ENCODE peak calls at places on chromosomes 7 and 10, in eight cellular contexts. One of them, this sample, is unnamed.

GRCh38 chr7:19215421-19215820 is 70.2 kb upstream of the FERD3L start:
- DNase-seq in Caki2: peak; percentile 9
- DNase-seq in Calu3: peak; percentile 11
- DNase-seq in adrenal gland: no peak
- DNase-seq in AG04450: peak; percentile 58
- DNase-seq in NCI-H1092: no peak
- DNase-seq in CD4-positive, alpha-beta T cell: no peak
- DNase-seq in mesothelial cell of epicardium: no peak
- DNase-seq in this sample: peak; percentile 26

GRCh38 chr7:133036290-133036689 is 45.6 kb downstream of the CHCHD3 start:
- DNase-seq in Caki2: no peak
- DNase-seq in Calu3: no peak
- DNase-seq in adrenal gland: no peak
- DNase-seq in AG04450: no peak
- DNase-seq in NCI-H1092: no peak
- DNase-seq in CD4-positive, alpha-beta T cell: no peak
- DNase-seq in mesothelial cell of epicardium: no peak
- DNase-seq in this sample: no peak

GRCh38 chr10:116800356-116800929 is 48.9 kb upstream of the ENO4 start:
- DNase-seq in Caki2: no peak
- DNase-seq in Calu3: no peak
- DNase-seq in adrenal gland: no peak
- DNase-seq in AG04450: no peak
- DNase-seq in NCI-H1092: no peak
- DNase-seq in CD4-positive, alpha-beta T cell: no peak
- DNase-seq in mesothelial cell of epicardium: no peak
- DNase-seq in this sample: no peak

GRCh38 chr10:103145860-103146466 is 47.1 kb downstream of the NT5C2 start:
- DNase-seq in Caki2: peak; percentile 57
- DNase-seq in Calu3: peak; percentile 37
- DNase-seq in adrenal gland: peak; percentile 94
- DNase-seq in AG04450: peak; percentile 67
- DNase-seq in NCI-H1092: no peak
- DNase-seq in CD4-positive, alpha-beta T cell: no peak
- DNase-seq in mesothelial cell of epicardium: peak; percentile 44
- DNase-seq in this sample: peak; percentile 98

GRCh38 chr7:104272767-104273384 is 55.5 kb upstream of the LHFPL3 start:
- DNase-seq in Caki2: peak; percentile 12
- DNase-seq in Calu3: peak; percentile 9
- DNase-seq in adrenal gland: peak; percentile 15
- DNase-seq in AG04450: peak; percentile 7
- DNase-seq in NCI-H1092: peak; percentile 18
- DNase-seq in CD4-positive, alpha-beta T cell: no peak
- DNase-seq in mesothelial cell of epicardium: no peak
- DNase-seq in this sample: peak; percentile 15

GRCh38 chr7:114085313-114085591 is 166.4 kb upstream of the PPP1R3A start:
- DNase-seq in Caki2: no peak
- DNase-seq in Calu3: no peak
- DNase-seq in adrenal gland: no peak
- DNase-seq in AG04450: no peak
- DNase-seq in NCI-H1092: no peak
- DNase-seq in CD4-positive, alpha-beta T cell: no peak
- DNase-seq in mesothelial cell of epicardium: no peak
- DNase-seq in this sample: no peak

GRCh38 chr10:86077871-86078638 is 288.5 kb downstream of the GRID1 start:
- DNase-seq in Caki2: no peak
- DNase-seq in Calu3: no peak
- DNase-seq in adrenal gland: no peak
- DNase-seq in AG04450: no peak
- DNase-seq in NCI-H1092: no peak
- DNase-seq in CD4-positive, alpha-beta T cell: no peak
- DNase-seq in mesothelial cell of epicardium: peak; percentile 30
- DNase-seq in this sample: no peak

GRCh38 chr10:24957624-24958435 is 5.4 kb upstream of the PRTFDC1 start:
- DNase-seq in Caki2: peak; percentile 38
- DNase-seq in Calu3: no peak
- DNase-seq in adrenal gland: peak; percentile 35
- DNase-seq in AG04450: peak; percentile 68
- DNase-seq in NCI-H1092: no peak
- DNase-seq in CD4-positive, alpha-beta T cell: no peak
- DNase-seq in mesothelial cell of epicardium: no peak
- DNase-seq in this sample: peak; percentile 55